ENCODE peak calls at places on chromosome 12, in ten cellular contexts. One of them, this sample, is unnamed.

GRCh38 chr12:108517288-108518100 is 2.4 kb downstream of the FICD start:
- DNase-seq in skeletal muscle cell: no peak
- DNase-seq in body of pancreas: no peak
- DNase-seq in astrocyte of the cerebellum: no peak
- DNase-seq in CD8-positive, alpha-beta memory T cell: no peak
- DNase-seq in PC-9: no peak
- DNase-seq in brain microvascular endothelial cell: no peak
- DNase-seq in cardiac muscle cell: no peak
- DNase-seq in PC-3: no peak
- DNase-seq in right atrium auricular region: no peak
- DNase-seq in this sample: no peak

GRCh38 chr12:89984846-89985245 is 276.2 kb upstream of the ATP2B1 start:
- DNase-seq in skeletal muscle cell: no peak
- DNase-seq in body of pancreas: no peak
- DNase-seq in astrocyte of the cerebellum: no peak
- DNase-seq in CD8-positive, alpha-beta memory T cell: no peak
- DNase-seq in PC-9: no peak
- DNase-seq in brain microvascular endothelial cell: no peak
- DNase-seq in cardiac muscle cell: no peak
- DNase-seq in PC-3: no peak
- DNase-seq in right atrium auricular region: no peak
- DNase-seq in this sample: no peak

GRCh38 chr12:122062832-122063690 is 15.5 kb upstream of the MLXIP start:
- DNase-seq in skeletal muscle cell: peak
- DNase-seq in body of pancreas: peak
- DNase-seq in astrocyte of the cerebellum: no peak
- DNase-seq in CD8-positive, alpha-beta memory T cell: no peak
- DNase-seq in PC-9: peak
- DNase-seq in brain microvascular endothelial cell: peak
- DNase-seq in cardiac muscle cell: no peak
- DNase-seq in PC-3: peak
- DNase-seq in right atrium auricular region: no peak
- DNase-seq in this sample: no peak

GRCh38 chr12:97944576-97944975 is 482.0 kb downstream of the RMST start:
- DNase-seq in skeletal muscle cell: no peak
- DNase-seq in body of pancreas: no peak
- DNase-seq in astrocyte of the cerebellum: no peak
- DNase-seq in CD8-positive, alpha-beta memory T cell: no peak
- DNase-seq in PC-9: no peak
- DNase-seq in brain microvascular endothelial cell: no peak
- DNase-seq in cardiac muscle cell: no peak
- DNase-seq in PC-3: no peak
- DNase-seq in right atrium auricular region: no peak
- DNase-seq in this sample: no peak

GRCh38 chr12:92472198-92472597 is 230.6 kb upstream of the PLEKHG7 start:
- DNase-seq in skeletal muscle cell: no peak
- DNase-seq in body of pancreas: no peak
- DNase-seq in astrocyte of the cerebellum: no peak
- DNase-seq in CD8-positive, alpha-beta memory T cell: no peak
- DNase-seq in PC-9: no peak
- DNase-seq in brain microvascular endothelial cell: no peak
- DNase-seq in cardiac muscle cell: no peak
- DNase-seq in PC-3: no peak
- DNase-seq in right atrium auricular region: no peak
- DNase-seq in this sample: no peak

GRCh38 chr12:14841761-14842160 is 1.6 kb downstream of the ART4 start:
- DNase-seq in skeletal muscle cell: no peak
- DNase-seq in body of pancreas: peak
- DNase-seq in astrocyte of the cerebellum: no peak
- DNase-seq in CD8-positive, alpha-beta memory T cell: no peak
- DNase-seq in PC-9: peak
- DNase-seq in brain microvascular endothelial cell: peak
- DNase-seq in cardiac muscle cell: peak
- DNase-seq in PC-3: peak
- DNase-seq in right atrium auricular region: peak
- DNase-seq in this sample: no peak

GRCh38 chr12:52691076-52691764 is 11.0 kb upstream of the KRT1 start:
- DNase-seq in skeletal muscle cell: no peak
- DNase-seq in body of pancreas: peak
- DNase-seq in astrocyte of the cerebellum: no peak
- DNase-seq in CD8-positive, alpha-beta memory T cell: peak
- DNase-seq in PC-9: no peak
- DNase-seq in brain microvascular endothelial cell: no peak
- DNase-seq in cardiac muscle cell: peak
- DNase-seq in PC-3: no peak
- DNase-seq in right atrium auricular region: no peak
- DNase-seq in this sample: no peak

GRCh38 chr12:68414988-68415387 is 82.8 kb upstream of the MDM1 start:
- DNase-seq in skeletal muscle cell: no peak
- DNase-seq in body of pancreas: no peak
- DNase-seq in astrocyte of the cerebellum: no peak
- DNase-seq in CD8-positive, alpha-beta memory T cell: no peak
- DNase-seq in PC-9: no peak
- DNase-seq in brain microvascular endothelial cell: no peak
- DNase-seq in cardiac muscle cell: no peak
- DNase-seq in PC-3: no peak
- DNase-seq in right atrium auricular region: no peak
- DNase-seq in this sample: no peak

GRCh38 chr12:8038659-8039114 is 6.2 kb downstream of the FOXJ2 start:
- DNase-seq in skeletal muscle cell: peak
- DNase-seq in body of pancreas: peak
- DNase-seq in astrocyte of the cerebellum: no peak
- DNase-seq in CD8-positive, alpha-beta memory T cell: peak
- DNase-seq in PC-9: peak
- DNase-seq in brain microvascular endothelial cell: peak
- DNase-seq in cardiac muscle cell: peak
- DNase-seq in PC-3: no peak
- DNase-seq in right atrium auricular region: no peak
- DNase-seq in this sample: no peak

GRCh38 chr12:107032266-107032665 is 45.3 kb upstream of the MTERF2 start:
- DNase-seq in skeletal muscle cell: no peak
- DNase-seq in body of pancreas: no peak
- DNase-seq in astrocyte of the cerebellum: no peak
- DNase-seq in CD8-positive, alpha-beta memory T cell: peak
- DNase-seq in PC-9: no peak
- DNase-seq in brain microvascular endothelial cell: no peak
- DNase-seq in cardiac muscle cell: no peak
- DNase-seq in PC-3: no peak
- DNase-seq in right atrium auricular region: no peak
- DNase-seq in this sample: no peak

GRCh38 chr12:85823436-85824179 is 12.6 kb downstream of the RASSF9 start:
- DNase-seq in skeletal muscle cell: no peak
- DNase-seq in body of pancreas: no peak
- DNase-seq in astrocyte of the cerebellum: peak
- DNase-seq in CD8-positive, alpha-beta memory T cell: no peak
- DNase-seq in PC-9: no peak
- DNase-seq in brain microvascular endothelial cell: peak
- DNase-seq in cardiac muscle cell: no peak
- DNase-seq in PC-3: peak
- DNase-seq in right atrium auricular region: no peak
- DNase-seq in this sample: no peak

GRCh38 chr12:89319111-89319510 is 33.2 kb downstream of the DUSP6 start:
- DNase-seq in skeletal muscle cell: peak
- DNase-seq in body of pancreas: peak
- DNase-seq in astrocyte of the cerebellum: no peak
- DNase-seq in CD8-positive, alpha-beta memory T cell: no peak
- DNase-seq in PC-9: no peak
- DNase-seq in brain microvascular endothelial cell: no peak
- DNase-seq in cardiac muscle cell: no peak
- DNase-seq in PC-3: no peak
- DNase-seq in right atrium auricular region: no peak
- DNase-seq in this sample: no peak

GRCh38 chr12:41903014-41903702 is 241.5 kb downstream of the GXYLT1 start:
- DNase-seq in skeletal muscle cell: no peak
- DNase-seq in body of pancreas: no peak
- DNase-seq in astrocyte of the cerebellum: no peak
- DNase-seq in CD8-positive, alpha-beta memory T cell: no peak
- DNase-seq in PC-9: no peak
- DNase-seq in brain microvascular endothelial cell: no peak
- DNase-seq in cardiac muscle cell: no peak
- DNase-seq in PC-3: no peak
- DNase-seq in right atrium auricular region: no peak
- DNase-seq in this sample: no peak

GRCh38 chr12:71130670-71131069 is 27.1 kb downstream of the TSPAN8 start:
- DNase-seq in skeletal muscle cell: no peak
- DNase-seq in body of pancreas: no peak
- DNase-seq in astrocyte of the cerebellum: no peak
- DNase-seq in CD8-positive, alpha-beta memory T cell: no peak
- DNase-seq in PC-9: no peak
- DNase-seq in brain microvascular endothelial cell: no peak
- DNase-seq in cardiac muscle cell: no peak
- DNase-seq in PC-3: no peak
- DNase-seq in right atrium auricular region: no peak
- DNase-seq in this sample: no peak

GRCh38 chr12:28622416-28622815 is 432.2 kb downstream of the CCDC91 start:
- DNase-seq in skeletal muscle cell: peak
- DNase-seq in body of pancreas: no peak
- DNase-seq in astrocyte of the cerebellum: no peak
- DNase-seq in CD8-positive, alpha-beta memory T cell: no peak
- DNase-seq in PC-9: no peak
- DNase-seq in brain microvascular endothelial cell: peak
- DNase-seq in cardiac muscle cell: no peak
- DNase-seq in PC-3: peak
- DNase-seq in right atrium auricular region: no peak
- DNase-seq in this sample: peak

DNA sequence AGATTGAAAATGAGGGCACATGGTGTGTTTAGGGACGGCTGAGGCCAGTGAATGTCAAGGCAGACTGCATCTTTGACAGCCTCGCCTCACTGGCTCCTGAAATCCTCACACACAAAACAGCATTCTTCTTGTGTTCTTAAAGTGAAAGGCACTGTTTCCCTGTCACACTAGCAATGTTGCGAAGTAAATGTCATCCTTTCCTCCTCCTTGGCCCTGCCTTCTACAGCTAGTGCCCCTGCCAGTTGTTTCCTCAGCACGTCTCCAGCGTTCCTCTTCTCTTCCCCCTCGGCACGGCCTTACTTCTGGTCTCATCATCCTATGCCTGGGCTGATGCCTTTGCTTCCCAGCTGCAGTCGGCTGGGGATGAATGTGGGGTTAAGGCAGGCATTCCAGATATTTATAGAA is 129.4 kb upstream of the DNM1L start:
- DNase-seq in skeletal muscle cell: peak
- DNase-seq in body of pancreas: no peak
- DNase-seq in astrocyte of the cerebellum: no peak
- DNase-seq in CD8-positive, alpha-beta memory T cell: no peak
- DNase-seq in PC-9: no peak
- DNase-seq in brain microvascular endothelial cell: peak
- DNase-seq in cardiac muscle cell: no peak
- DNase-seq in PC-3: no peak
- DNase-seq in right atrium auricular region: no peak
- DNase-seq in this sample: no peak
- H3K4me3 ChIP-seq in skeletal muscle cell: no peak
- H3K4me3 ChIP-seq in body of pancreas: no peak
- H3K4me3 ChIP-seq in astrocyte of the cerebellum: no peak
- H3K4me3 ChIP-seq in CD8-positive, alpha-beta memory T cell: no peak
- H3K4me3 ChIP-seq in PC-9: no peak
- H3K4me3 ChIP-seq in brain microvascular endothelial cell: no peak
- H3K4me3 ChIP-seq in cardiac muscle cell: no peak
- H3K4me3 ChIP-seq in PC-3: no peak
- H3K4me3 ChIP-seq in right atrium auricular region: no peak
- H3K4me3 ChIP-seq in this sample: no peak

GRCh38 chr12:69508091-69508490 is 37.9 kb downstream of the FRS2 start:
- DNase-seq in skeletal muscle cell: no peak
- DNase-seq in body of pancreas: no peak
- DNase-seq in astrocyte of the cerebellum: no peak
- DNase-seq in CD8-positive, alpha-beta memory T cell: no peak
- DNase-seq in PC-9: no peak
- DNase-seq in brain microvascular endothelial cell: no peak
- DNase-seq in cardiac muscle cell: no peak
- DNase-seq in PC-3: no peak
- DNase-seq in right atrium auricular region: no peak
- DNase-seq in this sample: no peak
- H3K4me3 ChIP-seq in skeletal muscle cell: no peak
- H3K4me3 ChIP-seq in body of pancreas: no peak
- H3K4me3 ChIP-seq in astrocyte of the cerebellum: no peak
- H3K4me3 ChIP-seq in CD8-positive, alpha-beta memory T cell: no peak
- H3K4me3 ChIP-seq in PC-9: no peak
- H3K4me3 ChIP-seq in brain microvascular endothelial cell: no peak
- H3K4me3 ChIP-seq in cardiac muscle cell: no peak
- H3K4me3 ChIP-seq in PC-3: no peak
- H3K4me3 ChIP-seq in right atrium auricular region: no peak
- H3K4me3 ChIP-seq in this sample: no peak

DNA sequence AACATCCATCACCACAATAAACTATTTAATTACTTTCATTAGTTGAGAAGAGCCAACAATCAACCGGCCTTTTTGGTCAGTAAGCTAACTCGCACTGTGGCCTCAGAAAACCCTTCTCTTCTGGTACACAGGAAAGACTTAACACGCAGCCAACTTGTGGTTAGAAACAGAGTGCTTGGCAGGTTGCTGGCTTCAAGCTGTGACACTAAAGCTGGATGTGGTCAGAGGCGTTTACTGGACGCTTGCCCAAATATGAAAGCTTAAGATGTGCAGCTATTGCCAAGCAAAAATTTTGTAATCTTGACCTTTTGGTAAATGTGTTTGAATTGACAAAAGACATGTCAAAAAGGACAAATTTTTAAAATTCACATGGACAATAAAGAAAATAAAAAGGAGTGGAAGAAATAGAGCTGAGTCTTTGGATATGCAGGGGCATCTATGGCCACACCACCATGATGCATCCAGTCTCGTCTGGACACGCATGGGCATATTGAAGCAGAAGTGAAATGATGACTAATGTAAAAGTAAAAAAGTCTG is 2.6 kb upstream of the KLRK1 start:
- DNase-seq in skeletal muscle cell: peak
- DNase-seq in body of pancreas: peak
- DNase-seq in astrocyte of the cerebellum: peak
- DNase-seq in CD8-positive, alpha-beta memory T cell: peak
- DNase-seq in PC-9: peak
- DNase-seq in brain microvascular endothelial cell: peak
- DNase-seq in cardiac muscle cell: no peak
- DNase-seq in PC-3: peak
- DNase-seq in right atrium auricular region: peak
- DNase-seq in this sample: peak
- H3K4me3 ChIP-seq in skeletal muscle cell: no peak
- H3K4me3 ChIP-seq in body of pancreas: no peak
- H3K4me3 ChIP-seq in astrocyte of the cerebellum: no peak
- H3K4me3 ChIP-seq in CD8-positive, alpha-beta memory T cell: no peak
- H3K4me3 ChIP-seq in PC-9: no peak
- H3K4me3 ChIP-seq in brain microvascular endothelial cell: no peak
- H3K4me3 ChIP-seq in cardiac muscle cell: no peak
- H3K4me3 ChIP-seq in PC-3: no peak
- H3K4me3 ChIP-seq in right atrium auricular region: no peak
- H3K4me3 ChIP-seq in this sample: no peak

DNA sequence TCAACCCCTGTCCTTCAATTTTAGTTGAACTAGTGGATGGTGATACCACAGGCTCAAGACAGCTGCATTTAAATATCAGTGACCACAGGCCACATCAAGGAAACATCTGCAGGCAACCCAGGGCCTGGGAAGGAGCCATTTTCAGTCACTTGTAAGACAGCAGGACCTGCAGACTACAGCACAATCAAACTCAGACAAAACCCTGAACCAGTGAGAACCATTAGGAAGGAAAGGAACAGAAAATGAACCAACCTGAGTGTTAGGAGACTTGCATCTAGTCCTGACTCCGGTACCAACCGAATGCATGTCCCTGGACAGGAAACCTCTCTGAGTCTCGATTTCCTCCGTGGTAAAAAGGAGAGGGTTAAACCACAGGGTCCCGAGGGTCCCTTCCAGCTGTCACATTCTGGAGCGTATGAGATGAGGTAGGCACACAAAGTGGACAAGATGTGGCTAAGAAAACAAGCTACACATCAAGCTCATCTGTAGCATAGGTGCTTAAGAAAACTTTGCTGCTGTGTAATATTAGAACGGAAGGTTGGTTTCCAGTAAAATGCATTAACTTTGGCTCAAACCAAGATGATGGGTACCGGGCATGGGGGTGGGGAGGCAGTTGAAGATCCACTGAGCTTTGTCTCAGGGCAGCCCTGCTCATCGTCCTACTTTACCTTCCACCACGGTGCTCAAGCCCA is 1.6 kb upstream of the CDKN1B start:
- DNase-seq in skeletal muscle cell: no peak
- DNase-seq in body of pancreas: no peak
- DNase-seq in astrocyte of the cerebellum: no peak
- DNase-seq in CD8-positive, alpha-beta memory T cell: peak
- DNase-seq in PC-9: peak
- DNase-seq in brain microvascular endothelial cell: no peak
- DNase-seq in cardiac muscle cell: no peak
- DNase-seq in PC-3: peak
- DNase-seq in right atrium auricular region: no peak
- DNase-seq in this sample: no peak
- H3K4me3 ChIP-seq in skeletal muscle cell: peak
- H3K4me3 ChIP-seq in body of pancreas: no peak
- H3K4me3 ChIP-seq in astrocyte of the cerebellum: peak
- H3K4me3 ChIP-seq in CD8-positive, alpha-beta memory T cell: peak
- H3K4me3 ChIP-seq in PC-9: peak
- H3K4me3 ChIP-seq in brain microvascular endothelial cell: no peak
- H3K4me3 ChIP-seq in cardiac muscle cell: no peak
- H3K4me3 ChIP-seq in PC-3: no peak
- H3K4me3 ChIP-seq in right atrium auricular region: peak
- H3K4me3 ChIP-seq in this sample: peak

This sample was measured in HFF-Myc.